ENCODE peak calls at places on chromosomes 4 and X, in ten cellular contexts. B, N, Q, M, D, Z, L, F, X and G are unnamed samples.

GRCh38 chrX:133655262-133655913 is 240.1 kb upstream of the GPC4 start:
- DNase-seq in Q (no peak), B (no peak), L (no peak), X (no peak), N (no peak), F (peak), Z (no peak), D (peak), M (no peak), G (no peak)

GRCh38 chr4:2442175-2442993 is 23.6 kb downstream of the CFAP99 start:
- DNase-seq in Q (no peak), L (no peak), Z (no peak), B (no peak), D (no peak), F (no peak), M (no peak), X (no peak), N (peak), G (peak)

GRCh38 chrX:131271826-131272225 is 17.3 kb downstream of the IGSF1 start:
- DNase-seq in L (no peak), D (no peak), X (no peak), Z (no peak), F (no peak), N (no peak), B (no peak), Q (no peak), M (no peak), G (no peak)

GRCh38 chrX:11210397-11210796 is 82.8 kb upstream of the AMELX start:
- DNase-seq in X (no peak), M (no peak), N (no peak), B (no peak), Z (no peak), L (no peak), Q (no peak), D (peak), F (peak), G (no peak)

GRCh38 chr4:28351826-28352225 is 1491.2 kb downstream of the STIM2 start:
- DNase-seq in X (no peak), L (no peak), N (no peak), F (no peak), D (no peak), M (no peak), B (no peak), Z (no peak), Q (no peak), G (no peak)

GRCh38 chr4:132557660-132558059 is 591.4 kb upstream of the PCDH10 start:
- DNase-seq in Q (no peak), X (no peak), M (no peak), F (no peak), N (no peak), D (no peak), B (no peak), Z (no peak), L (no peak), G (no peak)

GRCh38 chrX:10832103-10832502 is 211.7 kb upstream of the MID1 start:
- DNase-seq in L (no peak), M (no peak), Z (no peak), F (peak), N (no peak), B (no peak), D (peak), Q (no peak), X (no peak), G (no peak)

GRCh38 chr4:142567199-142567598 is 278.9 kb downstream of the INPP4B start:
- DNase-seq in B (no peak), Z (no peak), F (no peak), Q (no peak), N (peak), L (no peak), M (peak), D (peak), X (peak), G (no peak)

GRCh38 chrX:119406739-119407138 is 7.6 kb downstream of the SLC25A43 start:
- DNase-seq in B (no peak), F (no peak), X (no peak), Q (peak), L (no peak), Z (no peak), N (no peak), D (peak), M (no peak), G (peak)

GRCh38 chr4:186621959-186622553 is 66.7 kb upstream of the MTNR1A start:
- DNase-seq in F (peak), L (no peak), D (peak), B (peak), Q (peak), N (no peak), M (no peak), Z (peak), X (no peak), G (peak)

GRCh38 chr4:183347586-183347985 is 25.4 kb upstream of the CLDN24 start:
- DNase-seq in M (no peak), X (no peak), D (peak), F (no peak), Q (peak), N (no peak), Z (no peak), L (no peak), B (no peak), G (no peak)

GRCh38 chr4:1754336-1754735 is 33.0 kb downstream of the TACC3 start:
- DNase-seq in M (no peak), D (no peak), Q (no peak), F (no peak), N (no peak), L (no peak), B (no peak), Z (no peak), X (no peak), G (no peak)

GRCh38 chr4:26288308-26288982 is 32.4 kb upstream of the RBPJ start:
- DNase-seq in F (peak), Z (no peak), D (peak), Q (peak), L (no peak), X (no peak), N (no peak), M (peak), B (peak), G (peak)

GRCh38 chrX:110032534-110033161 is 29.7 kb downstream of the TMEM164 start:
- DNase-seq in M (no peak), Z (no peak), B (no peak), D (peak), Q (no peak), N (no peak), X (no peak), L (no peak), F (no peak), G (peak)

GRCh38 chr4:76199664-76200211 is 13.9 kb downstream of the SCARB2 start:
- DNase-seq in Z (no peak), X (peak), F (no peak), B (no peak), L (no peak), Q (peak), M (peak), D (no peak), N (no peak), G (no peak)

GRCh38 chrX:150446151-150446550 is 83.0 kb downstream of the MAMLD1 start:
- DNase-seq in F (no peak), D (no peak), Q (no peak), Z (no peak), X (no peak), M (no peak), L (no peak), N (no peak), B (no peak), G (no peak)

GRCh38 chr4:25943312-25943711 is 29.3 kb downstream of the SMIM20 start:
- DNase-seq in L (no peak), M (no peak), F (peak), D (no peak), N (no peak), Z (no peak), X (no peak), Q (peak), B (no peak), G (no peak)

GRCh38 chr4:107248571-107248970 is 212.5 kb upstream of the DKK2 start:
- DNase-seq in M (no peak), B (no peak), Q (peak), Z (no peak), F (peak), D (peak), N (no peak), L (no peak), X (no peak), G (no peak)

DNA sequence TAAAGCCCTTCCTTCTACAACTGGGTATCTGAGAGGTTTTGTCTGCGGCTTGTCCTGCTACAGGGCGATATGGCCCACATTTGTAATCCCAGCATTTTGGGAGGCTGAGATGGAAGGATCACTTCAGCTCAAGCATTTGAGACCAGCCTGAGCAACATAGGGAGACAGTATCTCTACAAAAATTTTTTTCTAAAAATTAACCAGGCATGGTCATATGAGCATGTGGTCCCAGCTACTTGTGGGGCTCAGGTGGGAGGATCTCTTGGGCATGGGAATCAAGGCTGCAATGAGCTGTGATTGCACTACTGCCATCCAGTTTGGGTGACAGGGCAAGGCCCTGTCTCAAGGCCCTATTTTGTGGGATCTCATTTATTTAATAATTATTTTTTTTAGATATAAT is 420.6 kb upstream of the PABPC4L start:
- DNase-seq in F (no peak), B (no peak), L (no peak), D (no peak), M (no peak), Z (no peak), Q (no peak), N (no peak), X (no peak), G (no peak)
- H3K4me3 ChIP-seq in F (no peak), B (no peak), L (no peak), D (no peak), M (no peak), Z (no peak), Q (no peak), N (no peak), X (no peak), G (no peak)

DNA sequence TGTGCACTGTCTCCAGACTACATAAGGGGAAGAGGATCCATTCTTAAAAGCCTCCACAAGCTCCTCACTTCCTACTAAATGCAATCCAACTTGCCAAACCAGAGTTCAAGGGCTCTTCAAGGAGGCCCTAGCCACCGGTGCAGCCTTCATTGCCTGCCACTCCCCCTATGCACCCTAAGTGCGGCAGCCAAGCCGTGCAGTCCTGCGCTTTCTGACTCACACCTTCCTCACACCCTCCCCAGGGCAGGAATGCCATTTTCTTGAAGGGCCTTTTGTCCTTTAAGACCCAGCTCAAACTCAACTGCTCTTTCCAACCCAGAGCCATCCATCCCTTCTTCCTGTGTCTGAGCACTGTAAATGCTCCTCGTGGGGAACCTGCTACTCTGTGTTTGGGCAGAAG is 65.5 kb downstream of the TMEM154 start:
- DNase-seq in N (no peak), L (no peak), M (no peak), X (no peak), Q (no peak), Z (no peak), F (no peak), D (no peak), B (no peak), G (no peak)
- H3K4me3 ChIP-seq in N (no peak), L (no peak), M (no peak), X (no peak), Q (no peak), Z (no peak), F (no peak), D (no peak), B (no peak), G (no peak)

GRCh38 chr4:102493257-102493656 is 7.9 kb upstream of the NFKB1 start:
- DNase-seq in X (no peak), L (no peak), B (no peak), N (no peak), Q (no peak), M (no peak), F (no peak), D (no peak), Z (no peak), G (no peak)

GRCh38 chr4:102494603-102495002 is 6.6 kb upstream of the NFKB1 start:
- DNase-seq in X (no peak), Z (no peak), N (no peak), B (no peak), Q (no peak), D (no peak), M (no peak), F (no peak), L (no peak), G (no peak)

GRCh38 chr4:102493794-102494193 is 7.4 kb upstream of the NFKB1 start:
- DNase-seq in D (no peak), N (no peak), B (no peak), F (no peak), X (no peak), Q (no peak), L (no peak), Z (no peak), M (no peak), G (no peak)

GRCh38 chr4:102497986-102498385 is 3.2 kb upstream of the NFKB1 start:
- DNase-seq in N (no peak), Q (no peak), X (no peak), Z (no peak), D (peak), M (no peak), F (no peak), B (no peak), L (no peak), G (no peak)

GRCh38 chr4:102492531-102493241 is 8.5 kb upstream of the NFKB1 start:
- DNase-seq in M (no peak), X (no peak), B (no peak), F (no peak), Z (no peak), Q (peak), L (no peak), D (no peak), N (no peak), G (no peak)
- H3K4me3 ChIP-seq in M (no peak), X (no peak), B (no peak), F (no peak), Z (no peak), Q (no peak), L (no peak), D (no peak), N (no peak), G (no peak)

GRCh38 chr4:39446842-39447573 is 11.7 kb downstream of the RPL9 start:
- DNase-seq in Q (peak), N (no peak), B (no peak), L (peak), M (peak), X (peak), D (peak), Z (no peak), F (peak), G (peak)
- H3K4me3 ChIP-seq in Q (peak), N (no peak), B (peak), L (peak), M (peak), X (peak), D (peak), Z (peak), F (peak), G (peak)